ENCODE peak calls at places on chromosomes 2 and 18, in nine cellular contexts. One of them, this sample, is unnamed.
A peak's percentile ranks its signal among the peaks of the same experiment; 100 is the strongest.

GRCh38 chr2:39642054-39642742 is 23.5 kb upstream of the TMEM178A start:
- DNase-seq in spleen: no peak
- DNase-seq in heart right ventricle: peak; percentile 28
- DNase-seq in heart left ventricle: peak; percentile 25
- DNase-seq in Calu3: peak; percentile 69
- DNase-seq in A549: peak; percentile 18
- DNase-seq in fibroblast of lung: peak; percentile 95
- DNase-seq in MCF 10A: peak; percentile 86
- DNase-seq in Peyer's patch: no peak
- DNase-seq in this sample: no peak

GRCh38 chr2:8145385-8145784 is 536.5 kb upstream of the ID2 start:
- DNase-seq in Peyer's patch: no peak
- DNase-seq in heart left ventricle: no peak
- DNase-seq in Calu3: no peak
- DNase-seq in A549: no peak
- DNase-seq in heart right ventricle: no peak
- DNase-seq in MCF 10A: no peak
- DNase-seq in fibroblast of lung: no peak
- DNase-seq in spleen: no peak
- DNase-seq in this sample: no peak

GRCh38 chr2:218005486-218005885 is 2.7 kb upstream of the TNS1 start:
- DNase-seq in Peyer's patch: no peak
- DNase-seq in A549: no peak
- DNase-seq in heart left ventricle: no peak
- DNase-seq in spleen: no peak
- DNase-seq in fibroblast of lung: peak; percentile 44
- DNase-seq in MCF 10A: no peak
- DNase-seq in Calu3: no peak
- DNase-seq in heart right ventricle: no peak
- DNase-seq in this sample: no peak

GRCh38 chr2:84619784-84620371 is 103.6 kb downstream of the DNAH6 start:
- DNase-seq in spleen: no peak
- DNase-seq in MCF 10A: no peak
- DNase-seq in A549: no peak
- DNase-seq in Calu3: no peak
- DNase-seq in heart right ventricle: no peak
- DNase-seq in heart left ventricle: no peak
- DNase-seq in fibroblast of lung: no peak
- DNase-seq in Peyer's patch: no peak
- DNase-seq in this sample: no peak

GRCh38 chr2:155871940-155872339 is 460.6 kb downstream of the NR4A2 start:
- DNase-seq in fibroblast of lung: no peak
- DNase-seq in Peyer's patch: no peak
- DNase-seq in spleen: no peak
- DNase-seq in A549: no peak
- DNase-seq in MCF 10A: no peak
- DNase-seq in heart right ventricle: no peak
- DNase-seq in heart left ventricle: no peak
- DNase-seq in Calu3: no peak
- DNase-seq in this sample: no peak

GRCh38 chr2:112019510-112019909 is 35.6 kb upstream of the TMEM87B start:
- DNase-seq in fibroblast of lung: no peak
- DNase-seq in MCF 10A: no peak
- DNase-seq in Peyer's patch: no peak
- DNase-seq in heart left ventricle: no peak
- DNase-seq in A549: no peak
- DNase-seq in heart right ventricle: no peak
- DNase-seq in spleen: no peak
- DNase-seq in Calu3: no peak
- DNase-seq in this sample: no peak

GRCh38 chr2:37111971-37112370 is 27.7 kb downstream of the GPATCH11 start:
- DNase-seq in fibroblast of lung: no peak
- DNase-seq in heart left ventricle: no peak
- DNase-seq in Peyer's patch: no peak
- DNase-seq in Calu3: no peak
- DNase-seq in spleen: no peak
- DNase-seq in heart right ventricle: no peak
- DNase-seq in MCF 10A: no peak
- DNase-seq in A549: no peak
- DNase-seq in this sample: no peak

GRCh38 chr2:10228611-10229365 is 73.9 kb upstream of the HPCAL1 start:
- DNase-seq in Calu3: no peak
- DNase-seq in MCF 10A: no peak
- DNase-seq in heart left ventricle: no peak
- DNase-seq in A549: no peak
- DNase-seq in Peyer's patch: no peak
- DNase-seq in fibroblast of lung: no peak
- DNase-seq in heart right ventricle: no peak
- DNase-seq in spleen: peak; percentile 38
- DNase-seq in this sample: no peak

GRCh38 chr2:18455256-18455862 is 105.1 kb downstream of the RDH14 start:
- DNase-seq in Calu3: peak; percentile 21
- DNase-seq in heart right ventricle: no peak
- DNase-seq in spleen: no peak
- DNase-seq in A549: peak; percentile 5
- DNase-seq in MCF 10A: peak; percentile 17
- DNase-seq in fibroblast of lung: peak; percentile 84
- DNase-seq in Peyer's patch: no peak
- DNase-seq in heart left ventricle: no peak
- DNase-seq in this sample: no peak

GRCh38 chr18:46541626-46542189 is 115.3 kb downstream of the LOXHD1 start:
- DNase-seq in MCF 10A: no peak
- DNase-seq in fibroblast of lung: no peak
- DNase-seq in heart left ventricle: no peak
- DNase-seq in spleen: no peak
- DNase-seq in A549: no peak
- DNase-seq in Calu3: no peak
- DNase-seq in heart right ventricle: no peak
- DNase-seq in Peyer's patch: no peak
- DNase-seq in this sample: no peak

GRCh38 chr2:12727085-12727484 is 10.3 kb downstream of the TRIB2 start:
- DNase-seq in spleen: no peak
- DNase-seq in Calu3: no peak
- DNase-seq in fibroblast of lung: peak; percentile 92
- DNase-seq in A549: no peak
- DNase-seq in Peyer's patch: no peak
- DNase-seq in MCF 10A: peak; percentile 23
- DNase-seq in heart right ventricle: no peak
- DNase-seq in heart left ventricle: no peak
- DNase-seq in this sample: no peak

GRCh38 chr2:233455006-233455405 is 100.7 kb downstream of the DGKD start:
- DNase-seq in Calu3: no peak
- DNase-seq in spleen: peak; percentile 27
- DNase-seq in heart right ventricle: no peak
- DNase-seq in A549: no peak
- DNase-seq in fibroblast of lung: no peak
- DNase-seq in Peyer's patch: no peak
- DNase-seq in MCF 10A: no peak
- DNase-seq in heart left ventricle: no peak
- DNase-seq in this sample: no peak

GRCh38 chr2:14530506-14530905 is 102.0 kb upstream of the LRATD1 start:
- DNase-seq in fibroblast of lung: peak; percentile 49
- DNase-seq in MCF 10A: no peak
- DNase-seq in Calu3: no peak
- DNase-seq in heart right ventricle: no peak
- DNase-seq in heart left ventricle: no peak
- DNase-seq in Peyer's patch: no peak
- DNase-seq in A549: no peak
- DNase-seq in spleen: no peak
- DNase-seq in this sample: no peak

DNA sequence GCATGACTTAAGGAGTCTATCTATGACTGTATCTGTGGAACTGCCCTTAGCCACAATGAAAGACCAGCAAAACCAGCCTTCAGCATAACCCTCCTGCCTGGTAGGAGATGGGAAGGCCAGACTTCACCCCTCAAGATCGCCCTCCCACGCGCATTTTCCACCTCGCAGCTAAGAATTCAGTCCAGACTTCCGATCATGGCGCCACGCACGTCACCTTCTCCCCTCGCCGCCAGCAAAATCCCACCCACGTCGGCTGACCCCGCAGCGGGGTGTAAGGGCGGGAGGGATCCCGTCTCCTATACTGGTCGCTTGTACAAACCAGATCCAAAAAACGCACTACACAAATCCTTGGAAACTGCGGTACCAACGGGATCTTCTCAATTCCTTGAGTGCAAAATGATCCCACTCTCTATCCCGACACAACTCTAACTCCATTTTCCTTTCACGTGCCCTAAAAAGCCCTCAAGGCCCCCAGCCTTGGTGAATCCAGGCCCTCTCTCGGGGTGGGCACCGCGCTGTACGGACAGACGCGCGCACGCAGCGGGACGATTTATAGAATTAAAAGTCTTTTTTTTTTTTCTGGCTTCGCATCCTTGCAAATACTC is 1.0 kb upstream of the BMPR2 start:
- DNase-seq in Calu3: peak; percentile 40
- DNase-seq in heart right ventricle: peak; percentile 87
- DNase-seq in fibroblast of lung: peak; percentile 93
- DNase-seq in Peyer's patch: peak; percentile 53
- DNase-seq in MCF 10A: peak; percentile 42
- DNase-seq in spleen: peak; percentile 82
- DNase-seq in A549: peak; percentile 74
- DNase-seq in heart left ventricle: peak; percentile 83
- DNase-seq in this sample: peak; percentile 40
- TF ChIP-seq CTCF in Calu3: no peak
- TF ChIP-seq CTCF in heart right ventricle: no peak
- TF ChIP-seq CTCF in fibroblast of lung: no peak
- TF ChIP-seq CTCF in Peyer's patch: no peak
- TF ChIP-seq CTCF in MCF 10A: no peak
- TF ChIP-seq CTCF in spleen: no peak
- TF ChIP-seq CTCF in A549: no peak
- TF ChIP-seq CTCF in heart left ventricle: peak; percentile 10
- TF ChIP-seq CTCF in this sample: no peak

GRCh38 chr2:106561803-106562202 is 74.6 kb downstream of the CD8B2 start:
- DNase-seq in spleen: no peak
- DNase-seq in fibroblast of lung: no peak
- DNase-seq in Calu3: no peak
- DNase-seq in A549: no peak
- DNase-seq in MCF 10A: no peak
- DNase-seq in heart right ventricle: no peak
- DNase-seq in heart left ventricle: no peak
- DNase-seq in Peyer's patch: no peak
- DNase-seq in this sample: no peak
- TF ChIP-seq CTCF in spleen: no peak
- TF ChIP-seq CTCF in fibroblast of lung: no peak
- TF ChIP-seq CTCF in Calu3: no peak
- TF ChIP-seq CTCF in A549: no peak
- TF ChIP-seq CTCF in MCF 10A: no peak
- TF ChIP-seq CTCF in heart right ventricle: no peak
- TF ChIP-seq CTCF in heart left ventricle: no peak
- TF ChIP-seq CTCF in Peyer's patch: no peak
- TF ChIP-seq CTCF in this sample: no peak

DNA sequence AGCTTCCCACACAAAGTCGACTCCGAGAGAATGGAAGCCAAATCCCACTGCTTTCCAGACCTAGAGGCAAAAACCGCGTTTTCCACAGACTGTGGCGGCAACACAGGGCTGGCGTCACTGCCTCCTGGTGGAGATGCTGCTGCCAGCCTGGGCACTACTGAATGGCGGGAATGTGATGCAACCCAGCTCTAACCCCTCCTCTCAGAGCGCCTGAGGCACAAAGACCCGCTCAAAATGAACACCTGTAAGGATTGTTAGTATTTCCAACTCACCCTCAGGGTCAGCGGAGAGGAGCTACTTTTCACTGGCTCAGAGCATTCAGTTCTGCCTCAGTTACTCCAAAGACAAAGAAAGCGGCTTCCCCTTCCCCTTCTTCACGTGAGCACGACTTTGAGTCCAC is 548.0 kb upstream of the SALL3 start:
- DNase-seq in Peyer's patch: no peak
- DNase-seq in fibroblast of lung: no peak
- DNase-seq in A549: no peak
- DNase-seq in heart right ventricle: no peak
- DNase-seq in Calu3: no peak
- DNase-seq in spleen: peak; percentile 58
- DNase-seq in MCF 10A: no peak
- DNase-seq in heart left ventricle: no peak
- DNase-seq in this sample: no peak
- TF ChIP-seq CTCF in Peyer's patch: no peak
- TF ChIP-seq CTCF in fibroblast of lung: no peak
- TF ChIP-seq CTCF in A549: no peak
- TF ChIP-seq CTCF in heart right ventricle: no peak
- TF ChIP-seq CTCF in Calu3: no peak
- TF ChIP-seq CTCF in spleen: no peak
- TF ChIP-seq CTCF in MCF 10A: no peak
- TF ChIP-seq CTCF in heart left ventricle: no peak
- TF ChIP-seq CTCF in this sample: no peak

DNA sequence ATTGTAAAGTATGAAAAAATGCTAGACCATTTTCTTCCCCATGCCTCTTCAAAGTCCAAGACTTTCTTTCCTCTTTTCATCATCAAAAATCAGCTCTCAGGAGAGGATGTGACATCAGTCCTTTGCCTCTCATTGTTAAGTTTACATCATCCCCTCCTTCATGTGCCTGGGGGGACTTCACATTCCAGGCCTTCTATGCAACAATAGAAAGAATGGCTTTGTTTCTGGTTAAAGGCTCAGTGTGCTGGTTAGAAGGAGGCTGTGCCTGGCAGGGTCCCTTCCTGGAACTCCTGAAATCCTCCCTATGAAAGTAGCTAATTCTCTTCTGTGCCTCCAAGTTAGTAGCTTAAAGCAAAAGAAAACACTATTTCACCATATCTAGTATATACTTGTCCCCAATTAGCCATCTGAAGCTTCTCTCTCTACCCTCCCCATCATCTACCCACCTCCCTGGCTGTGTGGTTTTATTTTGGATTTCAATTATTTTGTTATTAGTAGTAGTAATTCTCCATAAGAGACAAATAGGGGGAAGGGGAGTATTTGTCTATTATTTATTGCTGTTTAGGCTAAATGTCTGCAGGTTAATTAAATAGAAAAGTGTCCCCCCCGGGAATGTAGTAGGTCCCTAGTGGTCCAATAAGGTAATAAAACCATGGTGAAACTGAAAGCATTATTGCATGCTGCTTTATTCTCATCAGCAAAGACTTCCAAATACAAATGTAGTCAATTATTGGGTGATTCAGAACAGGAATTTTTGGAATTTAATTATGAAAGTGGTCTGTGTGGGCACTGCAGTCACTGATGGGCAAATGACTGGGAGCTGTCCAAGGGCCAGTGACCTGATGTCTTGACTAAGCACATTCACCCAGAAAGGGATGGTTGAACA is 69.0 kb downstream of the CPO start:
- DNase-seq in spleen: no peak
- DNase-seq in A549: no peak
- DNase-seq in heart left ventricle: no peak
- DNase-seq in heart right ventricle: no peak
- DNase-seq in Peyer's patch: no peak
- DNase-seq in Calu3: no peak
- DNase-seq in MCF 10A: peak; percentile 11
- DNase-seq in fibroblast of lung: peak; percentile 31
- DNase-seq in this sample: no peak
- TF ChIP-seq CTCF in spleen: no peak
- TF ChIP-seq CTCF in A549: no peak
- TF ChIP-seq CTCF in heart left ventricle: no peak
- TF ChIP-seq CTCF in heart right ventricle: no peak
- TF ChIP-seq CTCF in Peyer's patch: peak; percentile 12
- TF ChIP-seq CTCF in Calu3: peak; percentile 19
- TF ChIP-seq CTCF in MCF 10A: peak; percentile 17
- TF ChIP-seq CTCF in fibroblast of lung: peak; percentile 28
- TF ChIP-seq CTCF in this sample: no peak

This sample was measured in GM13976.